ENCODE peak calls at places on chromosome 22, in six cellular contexts. Z, L, S, Y, R and Q are unnamed samples.

GRCh38 chr22:24144056-24144455 is 37.2 kb upstream of the SUSD2 start:
- DNase-seq in Z (no peak), L (no peak), S (no peak), Y (no peak), R (no peak), Q (no peak)

GRCh38 chr22:48654492-48654891 is 1173.2 kb downstream of the BRD1 start:
- DNase-seq in Z (no peak), L (no peak), S (no peak), Y (no peak), R (no peak), Q (no peak)

GRCh38 chr22:24247564-24248344 is 2.9 kb upstream of the GGT5 start:
- DNase-seq in Z (peak), L (peak), S (peak), Y (peak), R (peak), Q (peak)

GRCh38 chr22:24323695-24324094 is 53.1 kb downstream of the SPECC1L start:
- DNase-seq in Z (no peak), L (no peak), S (no peak), Y (no peak), R (no peak), Q (no peak)

GRCh38 chr22:23098718-23099524 is 28.6 kb downstream of the GNAZ start:
- DNase-seq in Z (no peak), L (no peak), S (no peak), Y (no peak), R (no peak), Q (no peak)

GRCh38 chr22:26585104-26585790 is 4.7 kb downstream of the TPST2 start:
- DNase-seq in Z (no peak), L (peak), S (no peak), Y (no peak), R (peak), Q (no peak)

GRCh38 chr22:17943533-17944204 is 80.7 kb downstream of the MICAL3 start:
- DNase-seq in Z (peak), L (no peak), S (no peak), Y (no peak), R (no peak), Q (no peak)

GRCh38 chr22:39773976-39774539 is 119.5 kb downstream of the ENTHD1 start:
- DNase-seq in Z (peak), L (peak), S (no peak), Y (no peak), R (peak), Q (no peak)

GRCh38 chr22:39417641-39418040 is 18.1 kb downstream of the TAB1 start:
- DNase-seq in Z (no peak), L (no peak), S (no peak), Y (no peak), R (no peak), Q (no peak)

GRCh38 chr22:50548913-50549790 is 3.5 kb downstream of the KLHDC7B start:
- DNase-seq in Z (no peak), L (no peak), S (no peak), Y (peak), R (no peak), Q (no peak)

GRCh38 chr22:40512426-40513136 is 123.9 kb downstream of the MRTFA start:
- DNase-seq in Z (peak), L (peak), S (no peak), Y (no peak), R (peak), Q (no peak)

GRCh38 chr22:36510966-36511881 is 4.4 kb upstream of the FOXRED2 start:
- DNase-seq in Z (peak), L (peak), S (peak), Y (peak), R (peak), Q (no peak)

GRCh38 chr22:17783317-17783716 is 9.0 kb upstream of the BID start:
- DNase-seq in Z (no peak), L (no peak), S (no peak), Y (no peak), R (no peak), Q (no peak)

GRCh38 chr22:50399751-50400331 is 56.7 kb downstream of the PPP6R2 start:
- DNase-seq in Z (peak), L (no peak), S (peak), Y (peak), R (peak), Q (peak)

GRCh38 chr22:21646608-21647590 is 4.8 kb downstream of the SDF2L1 start:
- DNase-seq in Z (peak), L (peak), S (peak), Y (peak), R (peak), Q (peak)

GRCh38 chr22:48563118-48563965 is 1264.3 kb downstream of the BRD1 start:
- DNase-seq in Z (no peak), L (no peak), S (no peak), Y (no peak), R (no peak), Q (no peak)

GRCh38 chr22:50568626-50569025 is 5.9 kb upstream of the SYCE3 start:
- DNase-seq in Z (no peak), L (no peak), S (no peak), Y (no peak), R (no peak), Q (no peak)

GRCh38 chr22:49865156-49865555 is 11.5 kb downstream of the ZBED4 start:
- DNase-seq in Z (no peak), L (no peak), S (no peak), Y (no peak), R (no peak), Q (no peak)

GRCh38 chr22:40525250-40525884 is 111.2 kb downstream of the MRTFA start:
- DNase-seq in Z (peak), L (peak), S (peak), Y (peak), R (peak), Q (no peak)

GRCh38 chr22:50315289-50316113 is 8.1 kb upstream of the PLXNB2 start:
- DNase-seq in Z (no peak), L (no peak), S (no peak), Y (no peak), R (no peak), Q (no peak)

GRCh38 chr22:37021710-37022482 is 2.4 kb downstream of the MPST start:
- DNase-seq in Z (no peak), L (peak), S (no peak), Y (peak), R (peak), Q (peak)

GRCh38 chr22:23175817-23176644 is 4.3 kb upstream of the BCR start:
- DNase-seq in Z (peak), L (no peak), S (no peak), Y (no peak), R (no peak), Q (no peak)

GRCh38 chr22:26903030-26903856 is 245.9 kb downstream of the MIAT start:
- DNase-seq in Z (peak), L (no peak), S (peak), Y (peak), R (no peak), Q (peak)

GRCh38 chr22:50186789-50187523 is 1.2 kb downstream of the TRABD start:
- DNase-seq in Z (no peak), L (peak), S (no peak), Y (no peak), R (peak), Q (no peak)

GRCh38 chr22:49091451-49091850 is 736.2 kb downstream of the BRD1 start:
- DNase-seq in Z (no peak), L (no peak), S (no peak), Y (no peak), R (no peak), Q (no peak)

GRCh38 chr22:16810188-16810802 is 14.9 kb downstream of the XKR3 start:
- DNase-seq in Z (no peak), L (no peak), S (no peak), Y (no peak), R (no peak), Q (no peak)

GRCh38 chr22:27971926-27972325 is 52.9 kb upstream of the PITPNB start:
- DNase-seq in Z (no peak), L (peak), S (no peak), Y (no peak), R (no peak), Q (no peak)
- H3K23ac ChIP-seq in Z (no peak), L (peak), S (no peak), Y (no peak), R (no peak), Q (no peak)

GRCh38 chr22:43424865-43425630 is 13.2 kb downstream of the MPPED1 start:
- DNase-seq in Z (no peak), L (no peak), S (no peak), Y (no peak), R (no peak), Q (no peak)
- H2BK15ac ChIP-seq in Z (no peak), L (no peak), S (no peak), Y (no peak), R (no peak), Q (no peak)

DNA sequence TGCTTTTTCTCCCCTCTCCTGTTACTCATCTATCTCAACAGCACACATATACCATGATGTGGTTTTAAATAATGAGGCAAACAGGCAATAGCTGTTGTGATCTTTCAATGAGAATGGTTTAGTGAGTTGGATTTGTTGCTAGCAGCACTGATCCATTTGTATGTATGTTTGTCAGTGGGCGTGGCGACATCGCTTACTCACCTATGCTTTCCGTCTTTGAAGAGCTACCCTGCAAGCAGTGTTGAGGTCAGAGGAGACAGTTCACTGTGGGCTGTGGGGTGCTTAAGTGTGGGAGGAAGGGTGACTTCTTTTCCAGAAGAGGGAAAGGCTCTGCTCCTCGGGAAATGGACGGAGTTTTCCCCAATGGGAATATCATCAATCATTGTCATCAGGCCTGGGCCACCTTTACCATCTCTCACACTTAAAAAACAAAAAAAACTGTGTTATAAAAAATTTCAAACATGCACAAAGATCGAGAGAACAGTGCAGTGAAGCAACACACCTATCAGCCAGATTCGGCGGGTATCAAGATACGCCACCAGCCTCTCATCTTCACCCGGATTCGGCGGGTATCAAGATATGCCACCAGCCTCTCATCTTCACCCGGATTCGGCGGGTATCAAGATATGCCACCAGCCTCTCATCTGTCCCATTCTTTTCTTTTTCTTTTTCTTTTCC is 83.8 kb downstream of the TBC1D22A start:
- DNase-seq in Z (no peak), L (peak), S (no peak), Y (no peak), R (no peak), Q (no peak)
- H3K23ac ChIP-seq in Z (no peak), L (no peak), S (no peak), Y (no peak), R (no peak), Q (no peak)

GRCh38 chr22:44822479-44822878 is 70.1 kb downstream of the ARHGAP8 start:
- DNase-seq in Z (no peak), L (no peak), S (no peak), Y (no peak), R (no peak), Q (no peak)

GRCh38 chr22:44823396-44823795 is 71.0 kb downstream of the ARHGAP8 start:
- DNase-seq in Z (no peak), L (no peak), S (no peak), Y (no peak), R (no peak), Q (no peak)

GRCh38 chr22:44825310-44826150 is 73.2 kb downstream of the ARHGAP8 start:
- DNase-seq in Z (no peak), L (no peak), S (no peak), Y (no peak), R (no peak), Q (no peak)

GRCh38 chr22:44823806-44824205 is 71.4 kb downstream of the ARHGAP8 start:
- DNase-seq in Z (no peak), L (no peak), S (no peak), Y (no peak), R (no peak), Q (no peak)

DNA sequence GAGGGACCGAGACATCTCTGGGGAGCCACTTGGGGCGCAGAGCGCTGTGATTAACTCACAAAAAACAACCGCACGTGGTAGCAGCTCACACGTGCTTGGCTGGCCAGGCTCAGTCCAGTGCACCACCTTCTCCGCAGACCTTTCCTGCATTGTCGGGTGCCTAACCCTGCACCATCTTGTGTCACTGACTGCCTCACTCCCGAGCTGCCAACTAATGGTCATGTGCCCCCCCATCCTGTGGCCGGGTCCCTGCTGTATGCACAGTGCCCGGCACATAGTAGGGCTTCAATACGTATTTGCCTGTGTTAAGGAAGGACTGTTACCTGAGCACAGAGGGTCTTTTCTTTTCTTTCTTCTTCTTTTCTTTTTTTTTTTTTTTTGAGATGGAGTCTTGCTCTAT is 71.9 kb downstream of the ARHGAP8 start:
- DNase-seq in Z (no peak), L (no peak), S (no peak), Y (no peak), R (no peak), Q (no peak)
- H2BK15ac ChIP-seq in Z (no peak), L (no peak), S (no peak), Y (no peak), R (no peak), Q (no peak)

GRCh38 chr22:19111584-19111983 is 10.6 kb downstream of the DGCR2 start:
- DNase-seq in Z (no peak), L (no peak), S (no peak), Y (no peak), R (no peak), Q (no peak)

GRCh38 chr22:19110064-19110458 is 12.2 kb downstream of the DGCR2 start:
- DNase-seq in Z (peak), L (no peak), S (no peak), Y (no peak), R (no peak), Q (no peak)

GRCh38 chr22:19113429-19113828 is 8.8 kb downstream of the DGCR2 start:
- DNase-seq in Z (no peak), L (no peak), S (no peak), Y (no peak), R (no peak), Q (no peak)

GRCh38 chr22:19109198-19110063 is 12.8 kb downstream of the DGCR2 start:
- DNase-seq in Z (no peak), L (peak), S (no peak), Y (no peak), R (peak), Q (no peak)

GRCh38 chr22:19111140-19111539 is 11.1 kb downstream of the DGCR2 start:
- DNase-seq in Z (peak), L (no peak), S (no peak), Y (no peak), R (no peak), Q (no peak)
- H3K23ac ChIP-seq in Z (peak), L (no peak), S (no peak), Y (no peak), R (no peak), Q (no peak)

GRCh38 chr22:42684462-42685195 is 35.4 kb upstream of the CYB5R3 start:
- DNase-seq in Z (no peak), L (no peak), S (no peak), Y (no peak), R (no peak), Q (no peak)
- H2BK15ac ChIP-seq in Z (no peak), L (no peak), S (no peak), Y (peak), R (no peak), Q (peak)

GRCh38 chr22:38313384-38313955 is 3.8 kb downstream of the CSNK1E start:
- DNase-seq in Z (no peak), L (peak), S (no peak), Y (no peak), R (peak), Q (no peak)

GRCh38 chr22:38315801-38316339 is 1.4 kb downstream of the CSNK1E start:
- DNase-seq in Z (no peak), L (no peak), S (no peak), Y (no peak), R (no peak), Q (no peak)

GRCh38 chr22:38316340-38317236 is 645 bp downstream of the CSNK1E start:
- DNase-seq in Z (peak), L (peak), S (no peak), Y (peak), R (peak), Q (no peak)

GRCh38 chr22:38314140-38314991 is 2.9 kb downstream of the CSNK1E start:
- DNase-seq in Z (peak), L (peak), S (no peak), Y (no peak), R (peak), Q (no peak)

DNA sequence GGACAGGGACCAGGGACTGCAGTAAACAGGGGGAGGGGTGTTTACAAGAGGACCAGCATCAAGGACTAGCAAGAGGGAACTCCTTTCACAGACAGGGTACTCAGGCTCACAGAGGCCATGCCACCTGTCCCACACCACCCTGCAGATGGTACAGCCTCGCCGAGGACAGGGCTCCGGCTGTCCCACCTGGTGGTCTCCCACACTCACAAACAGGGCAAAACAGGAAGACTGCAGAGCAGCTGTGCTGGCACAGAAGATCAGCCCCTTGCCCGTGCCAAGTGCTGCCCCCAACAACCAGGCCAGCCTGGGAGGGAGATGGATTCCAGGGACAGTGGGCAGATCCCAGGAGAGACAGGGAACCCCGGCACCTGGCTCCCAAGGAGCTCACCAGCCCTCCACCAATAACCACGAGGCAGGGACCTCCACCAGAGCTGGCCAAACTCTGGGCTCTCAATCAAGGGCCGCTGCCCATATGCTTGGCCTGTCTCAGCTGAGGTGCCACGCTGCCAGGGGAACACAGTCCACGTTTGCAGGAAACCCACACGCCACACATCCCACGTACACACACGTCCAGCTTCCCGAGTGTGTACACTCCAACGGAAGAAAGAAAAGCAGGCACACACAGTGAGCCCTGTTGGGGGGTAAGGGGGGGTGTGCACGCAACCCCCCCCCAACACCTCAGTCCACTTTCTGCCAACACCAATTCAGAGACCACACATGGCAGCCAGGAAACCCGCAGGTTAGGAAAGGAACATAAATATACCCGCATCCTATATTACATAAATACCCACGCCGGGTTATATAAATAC is 2.0 kb downstream of the CSNK1E start:
- DNase-seq in Z (peak), L (peak), S (no peak), Y (no peak), R (peak), Q (no peak)
- H3K23ac ChIP-seq in Z (peak), L (peak), S (no peak), Y (no peak), R (no peak), Q (no peak)

DNA sequence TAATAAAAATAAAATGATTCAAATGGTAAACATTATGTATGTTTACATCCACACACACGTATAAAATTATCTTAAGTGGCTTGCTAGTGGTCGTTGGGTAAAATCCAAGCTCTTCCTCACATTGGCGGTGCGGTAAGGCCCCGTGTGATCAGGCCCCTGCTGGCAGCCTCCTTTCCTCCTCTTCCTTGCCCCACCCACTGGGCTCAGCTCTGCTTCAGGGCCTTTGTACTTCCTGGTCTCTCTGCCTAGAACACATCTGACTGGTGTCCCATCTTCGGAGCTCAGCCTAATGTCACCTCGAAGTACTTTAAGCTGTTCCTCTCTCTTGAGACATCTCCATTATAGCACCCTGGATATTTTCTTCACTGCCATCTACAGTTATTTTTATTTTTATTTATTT is 52.8 kb downstream of the OSBP2 start:
- DNase-seq in Z (no peak), L (no peak), S (peak), Y (no peak), R (no peak), Q (no peak)
- H2BK15ac ChIP-seq in Z (no peak), L (no peak), S (no peak), Y (no peak), R (no peak), Q (no peak)

GRCh38 chr22:44616882-44617655 is 84.9 kb upstream of the PRR5 start:
- DNase-seq in Z (peak), L (no peak), S (no peak), Y (no peak), R (no peak), Q (no peak)
- H3K23ac ChIP-seq in Z (no peak), L (no peak), S (no peak), Y (no peak), R (no peak), Q (peak)

DNA sequence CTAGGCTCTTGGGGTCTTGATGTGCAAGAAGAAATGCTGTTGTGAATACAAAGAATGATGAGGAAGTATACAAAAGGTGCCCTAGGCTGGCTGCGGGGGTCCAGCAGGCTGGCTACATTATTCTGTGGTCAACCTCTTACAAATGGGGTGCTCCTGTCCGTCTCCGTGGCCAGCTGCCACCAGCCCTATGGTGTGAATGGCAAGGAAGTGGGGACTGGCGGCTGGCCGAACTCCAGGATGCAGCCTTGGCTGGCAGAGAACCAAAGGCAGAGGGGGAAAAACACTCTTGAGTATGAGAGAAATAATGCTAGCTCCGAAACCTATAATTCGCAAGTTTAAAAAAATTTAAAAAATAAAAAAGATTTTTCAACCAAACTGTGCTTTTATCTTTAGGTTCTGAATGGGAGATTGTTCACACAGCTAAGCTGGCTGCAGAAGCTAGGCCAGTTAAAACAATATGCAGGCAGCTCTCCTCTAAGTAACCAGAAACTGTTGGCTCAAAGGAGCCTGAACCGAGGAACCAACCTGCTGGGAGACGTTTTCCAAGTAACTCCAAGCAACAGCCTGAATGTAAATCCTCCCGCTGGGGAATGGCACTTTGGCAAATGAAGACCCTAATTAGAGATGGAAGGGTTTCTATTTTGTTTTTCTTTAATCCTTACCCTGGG is 50.3 kb downstream of the C22orf31 start:
- DNase-seq in Z (no peak), L (no peak), S (no peak), Y (no peak), R (no peak), Q (peak)
- H2BK15ac ChIP-seq in Z (no peak), L (no peak), S (no peak), Y (no peak), R (no peak), Q (no peak)